ENCODE peak calls at places on chromosome 7, in five cellular contexts. I, L, B, O and N are unnamed samples. For H3K9me3, the result is how much of the 10 kb centered on the place peaks cover.

GRCh38 chr7:93194368-93194767 is 31.9 kb downstream of the HEPACAM2 start:
- DNase-seq in I (no peak), L (no peak), B (no peak), O (no peak), N (no peak)

GRCh38 chr7:30799206-30799975 is 28.2 kb downstream of the MINDY4 start:
- DNase-seq in I (no peak), L (peak), B (peak), O (peak), N (no peak)

GRCh38 chr7:1240296-1240820 is 7.7 kb downstream of the UNCX start:
- DNase-seq in I (no peak), L (no peak), B (no peak), O (no peak), N (no peak)

GRCh38 chr7:135919071-135919841 is 57.9 kb downstream of the MTPN start:
- DNase-seq in I (no peak), L (no peak), B (no peak), O (no peak), N (no peak)

GRCh38 chr7:30548762-30549344 is 44.2 kb upstream of the GGCT start:
- DNase-seq in I (no peak), L (no peak), B (peak), O (no peak), N (peak)

GRCh38 chr7:6227294-6227846 is 45.1 kb downstream of the CYTH3 start:
- DNase-seq in I (no peak), L (no peak), B (no peak), O (no peak), N (no peak)

GRCh38 chr7:6536899-6537298 is 14.4 kb downstream of the GRID2IP start:
- DNase-seq in I (no peak), L (no peak), B (no peak), O (no peak), N (no peak)

GRCh38 chr7:80186721-80187120 is 52.1 kb downstream of the GNAI1 start:
- DNase-seq in I (no peak), L (no peak), B (no peak), O (no peak), N (no peak)

GRCh38 chr7:97871659-97872024 is 566 bp downstream of the ASNS start:
- DNase-seq in I (peak), L (no peak), B (no peak), O (no peak), N (peak)

GRCh38 chr7:21269021-21269420 is 158.9 kb upstream of the SP4 start:
- DNase-seq in I (no peak), L (no peak), B (no peak), O (no peak), N (no peak)

GRCh38 chr7:46999866-47000265 is 582.0 kb downstream of the TNS3 start:
- DNase-seq in I (no peak), L (no peak), B (no peak), O (no peak), N (no peak)

GRCh38 chr7:129041929-129042200 is 13.0 kb downstream of the TNPO3 start:
- DNase-seq in I (no peak), L (no peak), B (no peak), O (no peak), N (no peak)

GRCh38 chr7:134513169-134513752 is 14.1 kb upstream of the AKR1B10 start:
- DNase-seq in I (no peak), L (no peak), B (peak), O (no peak), N (peak)

GRCh38 chr7:22210355-22210754 is 146.6 kb downstream of the RAPGEF5 start:
- DNase-seq in I (no peak), L (no peak), B (no peak), O (no peak), N (no peak)

GRCh38 chr7:922334-923107 is 32.0 kb downstream of the ADAP1 start:
- DNase-seq in I (peak), L (no peak), B (no peak), O (peak), N (no peak)

GRCh38 chr7:7772385-7772784 is 54.0 kb upstream of the RPA3 start:
- DNase-seq in I (no peak), L (no peak), B (no peak), O (no peak), N (no peak)

GRCh38 chr7:20220824-20221547 is 3.8 kb upstream of the MACC1 start:
- DNase-seq in I (no peak), L (no peak), B (peak), O (no peak), N (no peak)

GRCh38 chr7:66356277-66356721 is 151.2 kb downstream of the TPST1 start:
- DNase-seq in I (no peak), L (no peak), B (no peak), O (no peak), N (no peak)

GRCh38 chr7:147029935-147030334 is 913.3 kb downstream of the CNTNAP2 start:
- DNase-seq in I (no peak), L (no peak), B (no peak), O (no peak), N (no peak)

GRCh38 chr7:117572826-117573620 is 93.2 kb downstream of the CFTR start:
- DNase-seq in I (no peak), L (no peak), B (no peak), O (no peak), N (no peak)

GRCh38 chr7:134724606-134725005 is 54.8 kb upstream of the CALD1 start:
- DNase-seq in I (no peak), L (no peak), B (peak), O (no peak), N (no peak)

GRCh38 chr7:151930695-151931094 is 25.6 kb upstream of the GALNTL5 start:
- DNase-seq in I (no peak), L (no peak), B (no peak), O (no peak), N (no peak)

GRCh38 chr7:2544541-2545188 is 10.7 kb downstream of the BRAT1 start:
- DNase-seq in I (no peak), L (no peak), B (no peak), O (no peak), N (no peak)

GRCh38 chr7:7769712-7770111 is 51.3 kb upstream of the RPA3 start:
- DNase-seq in I (no peak), L (no peak), B (no peak), O (no peak), N (no peak)

GRCh38 chr7:34928052-34928451 is 109.2 kb downstream of the DPY19L1 start:
- DNase-seq in I (no peak), L (no peak), B (peak), O (peak), N (no peak)

GRCh38 chr7:121689749-121690148 is 183.2 kb upstream of the PTPRZ1 start:
- DNase-seq in I (no peak), L (no peak), B (no peak), O (no peak), N (no peak)
- H3K9me3 ChIP-seq in I (under half), L (under half), B (under half), O (under half), N (under half)

GRCh38 chr7:15016315-15016667 is 113.7 kb upstream of the DGKB start:
- DNase-seq in I (no peak), L (no peak), B (no peak), O (no peak), N (no peak)

GRCh38 chr7:15012135-15012534 is 109.6 kb upstream of the DGKB start:
- DNase-seq in I (no peak), L (no peak), B (no peak), O (no peak), N (no peak)

GRCh38 chr7:15007507-15007906 is 105.0 kb upstream of the DGKB start:
- DNase-seq in I (no peak), L (no peak), B (peak), O (no peak), N (no peak)

GRCh38 chr7:15015545-15016314 is 113.2 kb upstream of the DGKB start:
- DNase-seq in I (no peak), L (no peak), B (peak), O (no peak), N (no peak)

DNA sequence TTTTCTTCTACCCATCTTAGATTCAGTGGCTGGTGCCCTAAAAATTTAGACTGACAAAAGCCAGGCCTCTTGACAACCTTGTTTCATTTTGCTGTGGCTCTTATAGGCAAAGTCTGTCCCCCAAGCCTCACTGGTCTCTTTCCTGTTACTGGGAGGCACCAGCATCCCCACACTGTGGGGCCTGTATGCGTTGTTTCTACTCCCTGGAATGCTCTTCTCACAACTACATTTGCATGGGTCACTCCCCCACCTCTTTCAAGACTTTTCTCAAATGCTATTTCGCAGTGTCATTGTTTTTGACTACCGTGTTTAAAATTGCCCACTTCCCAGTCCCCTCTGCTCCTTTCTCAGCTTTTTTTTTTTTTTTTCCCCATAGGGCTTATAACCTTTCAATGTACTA is 108.7 kb upstream of the DGKB start:
- DNase-seq in I (no peak), L (no peak), B (no peak), O (no peak), N (no peak)
- H3K9me3 ChIP-seq in I (under half), L (under half), B (under half), O (under half), N (under half)

GRCh38 chr7:149564340-149565095 is 66.9 kb upstream of the ZNF746 start:
- DNase-seq in I (no peak), L (no peak), B (no peak), O (no peak), N (no peak)
- H3K9me3 ChIP-seq in I (under half), L (under half), B (under half), O (under half), N (under half)

DNA sequence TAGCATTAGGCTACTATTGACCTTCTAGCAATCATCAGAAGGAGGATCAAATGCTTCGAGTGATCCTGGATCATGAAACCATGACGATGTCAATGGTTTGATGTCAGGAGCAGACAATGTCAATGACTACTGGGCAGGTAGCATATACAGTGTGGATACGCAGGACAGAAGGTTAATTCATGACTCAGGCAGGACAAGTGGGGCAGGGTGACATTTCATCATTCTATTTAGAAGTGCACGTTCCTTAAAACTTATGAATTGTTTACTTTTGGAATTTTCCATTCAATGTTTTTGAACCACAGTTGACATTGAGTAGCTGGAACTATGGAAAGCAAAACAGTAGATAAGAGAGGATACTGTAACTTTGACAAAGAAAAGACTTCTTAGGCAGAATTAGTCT is 140.8 kb downstream of the TSPAN12 start:
- DNase-seq in I (no peak), L (no peak), B (no peak), O (no peak), N (no peak)
- H3K9me3 ChIP-seq in I (under half), L (under half), B (under half), O (under half), N (under half)

DNA sequence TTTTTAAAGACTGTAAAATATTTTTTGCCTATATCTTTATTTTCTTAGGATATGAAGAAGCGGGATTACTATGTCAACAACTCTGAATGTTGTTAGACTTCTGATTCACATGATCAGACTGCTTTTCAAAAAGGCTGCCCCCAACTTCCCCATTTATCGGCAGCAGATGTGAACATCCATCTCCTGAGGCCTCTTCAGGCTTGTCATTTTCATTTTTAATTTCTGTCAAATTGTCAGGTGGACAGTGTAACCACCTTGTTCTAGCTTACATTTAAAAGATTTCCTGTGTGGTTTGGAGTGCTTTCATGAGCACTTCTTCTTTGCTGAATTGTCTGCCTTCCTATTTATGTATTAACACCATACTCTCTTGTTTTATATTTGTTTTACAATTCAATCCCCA is 78.8 kb upstream of the GSDME start:
- DNase-seq in I (no peak), L (no peak), B (peak), O (no peak), N (no peak)
- H3K9me3 ChIP-seq in I (under half), L (under half), B (under half), O (under half), N (under half)

GRCh38 chr7:57646901-57647246 is 196.9 kb downstream of the ZNF716 start:
- DNase-seq in I (no peak), L (no peak), B (no peak), O (no peak), N (no peak)

GRCh38 chr7:57642730-57643129 is 192.8 kb downstream of the ZNF716 start:
- DNase-seq in I (no peak), L (no peak), B (no peak), O (no peak), N (no peak)

GRCh38 chr7:57641521-57642067 is 191.6 kb downstream of the ZNF716 start:
- DNase-seq in I (no peak), L (no peak), B (no peak), O (no peak), N (no peak)

GRCh38 chr7:57651006-57651405 is 201.0 kb downstream of the ZNF716 start:
- DNase-seq in I (no peak), L (no peak), B (no peak), O (no peak), N (no peak)

GRCh38 chr7:57646219-57646900 is 196.4 kb downstream of the ZNF716 start:
- DNase-seq in I (no peak), L (no peak), B (no peak), O (no peak), N (no peak)
- H3K9me3 ChIP-seq in I (under half), L (under half), B (under half), O (under half), N (under half)

GRCh38 chr7:159142730-159143129 is 1.9 kb downstream of the VIPR2 start:
- DNase-seq in I (no peak), L (no peak), B (no peak), O (no peak), N (no peak)

GRCh38 chr7:159145544-159145891 is 851 bp upstream of the VIPR2 start:
- DNase-seq in I (no peak), L (no peak), B (no peak), O (peak), N (no peak)

GRCh38 chr7:159146084-159146858 is 1.6 kb upstream of the VIPR2 start:
- DNase-seq in I (no peak), L (no peak), B (no peak), O (no peak), N (no peak)

GRCh38 chr7:159143780-159144755 is 599 bp downstream of the VIPR2 start:
- DNase-seq in I (no peak), L (no peak), B (no peak), O (peak), N (no peak)

DNA sequence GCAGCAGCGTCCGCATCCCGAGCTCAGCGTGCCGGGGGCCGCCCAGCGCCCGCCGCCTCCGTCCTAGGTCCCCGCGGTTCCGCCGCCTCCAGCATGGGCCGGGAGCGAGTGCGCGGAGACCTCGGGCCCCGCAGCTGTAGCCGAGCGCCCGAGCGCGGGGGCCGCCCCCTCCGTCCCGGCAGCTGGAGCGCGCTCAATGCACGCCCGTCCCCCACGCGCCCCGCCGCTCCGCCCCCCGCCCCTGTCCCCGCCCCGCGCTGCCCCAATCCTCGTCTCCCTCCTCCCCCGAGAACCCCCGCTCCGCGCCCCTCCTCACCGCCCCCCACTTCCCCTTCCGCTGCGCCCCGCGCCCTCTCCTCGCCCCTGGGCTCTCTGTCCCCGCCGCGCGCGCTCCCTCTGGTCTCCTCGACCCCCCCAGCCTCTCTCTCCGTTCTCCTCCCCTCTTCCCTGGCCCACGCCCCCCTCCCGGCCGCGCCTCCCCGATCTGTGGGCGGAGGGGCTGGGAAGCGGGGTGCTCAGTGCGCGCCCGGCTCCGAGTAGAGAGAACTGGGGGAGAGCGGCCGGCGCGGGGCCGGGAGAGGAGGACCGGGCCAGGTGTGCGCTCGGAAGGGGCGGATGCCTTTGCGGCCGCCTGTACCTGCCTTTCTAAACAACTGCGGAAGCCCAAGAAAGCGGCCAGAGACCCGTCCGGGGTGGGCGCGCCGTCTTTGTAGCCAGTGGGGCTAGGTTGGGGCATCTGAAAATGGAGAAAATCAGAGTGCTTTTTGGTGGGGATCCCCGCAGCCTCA is at the start of gene VIPR2:
- DNase-seq in I (no peak), L (no peak), B (no peak), O (peak), N (no peak)
- H3K9me3 ChIP-seq in I (under half), L (under half), B (under half), O (under half), N (under half)

DNA sequence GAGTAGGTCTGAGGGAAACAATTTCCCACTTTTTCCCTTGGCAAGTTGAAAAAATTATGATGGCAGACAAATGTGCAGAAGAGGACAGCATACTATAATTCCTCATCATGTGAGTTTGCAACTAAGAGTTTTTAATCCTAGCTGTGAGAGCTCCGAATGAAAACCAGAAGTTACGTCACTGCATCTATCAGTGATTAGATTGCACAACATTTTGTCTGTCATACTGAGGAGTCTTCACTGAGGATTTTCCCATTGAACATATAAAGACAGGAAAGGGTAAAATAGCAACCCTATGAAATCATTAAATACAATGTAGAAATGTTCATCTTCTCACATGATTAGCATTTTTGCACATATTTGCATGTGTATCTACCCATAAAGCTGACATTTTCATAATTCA is 45.8 kb downstream of the ZNF736 start:
- DNase-seq in I (no peak), L (no peak), B (no peak), O (no peak), N (no peak)
- H3K9me3 ChIP-seq in I (under half), L (half or more), B (under half), O (under half), N (under half)